ENCODE peak calls at places on chromosomes 12 and 14, in six cellular contexts. D is IMR-90, U is mesenchymal stem cell, H is H1, V is trophoblast cell, I is neuronal stem cell. G is an unnamed sample.

GRCh38 chr12:23504043-23504442 is 445.4 kb downstream of the SOX5 start:
- DNase-seq in H (no peak), D (no peak), U (no peak), V (no peak), I (no peak), G (peak)

GRCh38 chr12:132437252-132438138 is 52.5 kb upstream of the FBRSL1 start:
- DNase-seq in D (no peak), H (no peak), I (no peak), U (no peak), V (no peak), G (peak)

GRCh38 chr12:51023625-51024395 is 2.4 kb downstream of the SLC11A2 start:
- DNase-seq in H (no peak), I (no peak), U (no peak), D (peak), V (no peak), G (no peak)

GRCh38 chr12:96343347-96343954 is 56.8 kb downstream of the CDK17 start:
- DNase-seq in H (no peak), V (no peak), D (peak), U (no peak), I (no peak), G (no peak)

GRCh38 chr12:117980621-117981020 is 11.8 kb upstream of the KSR2 start:
- DNase-seq in H (no peak), I (no peak), D (no peak), V (no peak), U (no peak), G (no peak)

GRCh38 chr12:52805000-52805399 is 8.9 kb downstream of the KRT4 start:
- DNase-seq in D (no peak), U (no peak), I (no peak), V (no peak), H (no peak), G (peak)

GRCh38 chr14:45891417-45892080 is 638.5 kb upstream of the MIS18BP1 start:
- DNase-seq in V (no peak), H (peak), U (no peak), I (peak), D (no peak), G (peak)

GRCh38 chr14:53851394-53852056 is 105.1 kb downstream of the BMP4 start:
- DNase-seq in V (no peak), D (peak), H (no peak), U (peak), I (no peak), G (no peak)

GRCh38 chr14:101733211-101733610 is 28.3 kb upstream of the PPP2R5C start:
- DNase-seq in H (no peak), U (peak), I (no peak), D (peak), V (peak), G (no peak)

GRCh38 chr12:43338848-43339526 is 213.0 kb downstream of the ADAMTS20 start:
- DNase-seq in H (peak), U (peak), I (peak), V (no peak), D (peak), G (no peak)

DNA sequence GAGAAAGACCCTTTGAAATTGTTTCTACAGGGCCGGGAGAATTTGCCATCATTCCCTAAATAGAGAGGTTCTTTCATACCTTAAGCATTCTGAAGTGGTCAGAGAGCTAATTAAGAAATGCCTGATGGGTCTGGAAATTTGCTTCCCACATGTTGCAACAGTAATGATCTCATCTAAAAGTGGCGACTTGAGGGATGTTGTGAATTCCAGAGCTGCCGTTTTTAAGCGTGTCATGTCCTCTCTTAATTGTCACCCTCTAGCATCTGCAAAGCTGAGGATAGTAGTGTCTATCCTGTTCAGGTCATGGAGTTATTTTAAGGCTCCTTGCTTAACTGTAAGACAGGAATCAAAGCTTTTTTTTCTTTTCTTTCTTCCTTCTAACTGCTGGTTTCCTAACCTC is 60.4 kb downstream of the FOS start:
- DNase-seq in H (no peak), V (peak), D (peak), I (no peak), U (peak), G (no peak)
- H3K14ac ChIP-seq in H (no peak), V (no peak), D (no peak), I (no peak), U (no peak), G (no peak)

DNA sequence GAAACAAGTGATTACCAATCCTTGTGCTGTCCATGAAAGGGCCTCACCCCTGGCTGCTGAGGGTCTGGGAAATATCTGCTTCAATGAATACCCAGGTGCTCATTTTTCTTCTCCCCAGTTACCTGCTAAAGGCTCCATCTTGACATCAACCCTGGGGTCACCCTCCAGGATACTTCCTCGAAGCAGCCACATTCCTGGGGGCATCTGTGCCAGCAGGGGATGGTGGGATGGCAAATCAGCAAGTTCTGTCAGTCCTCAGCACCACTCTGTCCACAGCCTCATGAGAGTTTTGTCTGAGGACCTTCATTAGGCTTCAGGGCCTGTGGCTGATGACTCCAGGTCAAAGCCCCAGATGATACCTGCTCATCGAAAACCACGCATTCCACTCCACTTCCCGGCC is 124.8 kb downstream of the ZFP36L1 start:
- DNase-seq in I (no peak), U (no peak), D (no peak), H (no peak), V (no peak), G (no peak)
- H3K27ac ChIP-seq in I (no peak), U (no peak), D (peak), H (no peak), V (peak), G (no peak)

GRCh38 chr12:114691810-114692557 is 8.0 kb upstream of the TBX3 start:
- DNase-seq in V (no peak), H (no peak), I (no peak), U (no peak), D (no peak), G (peak)

GRCh38 chr12:114692558-114693531 is 8.9 kb upstream of the TBX3 start:
- DNase-seq in V (no peak), U (peak), H (no peak), I (no peak), D (no peak), G (peak)

GRCh38 chr12:114690267-114691135 is 6.5 kb upstream of the TBX3 start:
- DNase-seq in D (no peak), I (no peak), U (no peak), H (no peak), V (no peak), G (no peak)

GRCh38 chr12:114689075-114689994 is 5.4 kb upstream of the TBX3 start:
- DNase-seq in V (no peak), H (no peak), D (no peak), U (no peak), I (no peak), G (no peak)

GRCh38 chr12:114691196-114691595 is 7.2 kb upstream of the TBX3 start:
- DNase-seq in H (no peak), U (no peak), I (no peak), D (no peak), V (no peak), G (no peak)
- H2AK5ac ChIP-seq in H (peak), U (no peak), I (no peak), D (peak), V (peak), G (no peak)

DNA sequence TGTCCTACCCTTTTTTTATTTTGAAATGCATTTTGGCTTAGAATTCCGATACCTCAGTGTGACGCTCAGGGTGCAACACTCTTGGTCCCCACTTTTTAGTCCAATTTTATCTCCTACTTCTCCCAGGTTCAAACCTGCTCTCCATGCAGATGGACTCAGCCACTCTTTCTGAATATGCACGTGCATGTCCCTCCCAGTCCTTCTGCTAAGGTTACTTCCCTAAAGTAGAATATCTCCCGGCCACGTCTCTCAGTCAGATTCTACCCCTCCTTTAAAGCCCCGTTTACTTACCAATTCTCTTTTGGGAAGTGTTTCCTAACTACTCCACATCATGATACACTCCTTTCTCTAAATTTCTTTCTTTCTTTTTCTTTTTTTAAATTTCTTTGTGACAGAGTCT is 15.5 kb upstream of the PARP11 start:
- DNase-seq in D (no peak), H (no peak), I (no peak), V (no peak), U (no peak), G (no peak)
- H3K14ac ChIP-seq in D (no peak), H (no peak), I (no peak), V (no peak), U (no peak), G (no peak)

GRCh38 chr12:60264094-60264493 is 668.3 kb downstream of the SLC16A7 start:
- DNase-seq in D (no peak), I (no peak), H (no peak), V (no peak), U (no peak), G (no peak)

GRCh38 chr12:60269611-60270269 is 673.9 kb downstream of the SLC16A7 start:
- DNase-seq in U (no peak), D (no peak), H (no peak), I (no peak), V (no peak), G (no peak)

GRCh38 chr12:60263146-60263545 is 667.3 kb downstream of the SLC16A7 start:
- DNase-seq in I (no peak), U (peak), V (no peak), H (no peak), D (no peak), G (no peak)

GRCh38 chr12:60265741-60266140 is 669.9 kb downstream of the SLC16A7 start:
- DNase-seq in I (no peak), U (no peak), D (no peak), V (no peak), H (no peak), G (no peak)

GRCh38 chr12:60266381-60266852 is 670.6 kb downstream of the SLC16A7 start:
- DNase-seq in I (no peak), U (peak), D (peak), V (no peak), H (no peak), G (no peak)
- H3K27ac ChIP-seq in I (no peak), U (peak), D (no peak), V (no peak), H (no peak), G (no peak)

GRCh38 chr14:93510030-93510429 is 79.3 kb downstream of the UNC79 start:
- DNase-seq in V (no peak), D (no peak), I (no peak), H (no peak), U (no peak), G (no peak)
- H2AK5ac ChIP-seq in V (no peak), D (no peak), I (no peak), H (no peak), U (no peak), G (no peak)

DNA sequence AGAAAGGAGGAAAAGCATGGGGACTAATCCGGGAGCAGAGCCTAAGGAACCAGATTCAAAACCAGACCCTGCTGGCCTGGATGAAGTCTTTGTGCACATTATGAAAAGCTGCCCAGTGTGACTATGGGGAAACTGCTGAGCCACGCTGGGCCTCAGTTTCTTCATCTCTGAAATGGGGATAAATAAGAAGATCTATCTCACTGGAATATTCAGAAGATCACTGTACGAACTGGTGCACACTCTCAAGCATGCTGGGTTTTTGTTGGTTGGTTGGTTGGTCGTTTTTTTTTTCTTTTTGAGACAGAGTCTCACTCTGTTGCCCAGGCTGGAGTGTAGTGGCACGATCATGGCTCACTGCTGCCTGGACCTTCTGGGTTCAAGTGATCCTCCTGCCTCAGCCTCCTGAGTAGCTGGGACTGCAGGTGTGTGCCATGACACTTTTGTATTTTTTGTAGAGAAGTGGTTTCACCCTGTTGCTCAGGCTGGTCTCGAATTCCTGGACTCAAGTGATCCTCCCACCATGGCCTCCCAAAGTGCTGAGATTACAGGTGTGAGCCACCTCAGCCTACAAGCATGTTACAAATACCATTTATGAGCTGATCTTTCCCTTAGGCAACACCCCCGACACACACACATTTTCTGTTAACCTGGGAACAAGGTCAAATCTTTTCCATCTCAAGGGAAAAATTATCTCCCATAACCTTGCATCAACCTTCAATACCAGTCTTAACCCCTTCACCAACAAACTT is 33.4 kb upstream of the CORO1C start:
- DNase-seq in V (peak), D (no peak), H (no peak), U (no peak), I (no peak), G (no peak)
- H3K14ac ChIP-seq in V (no peak), D (no peak), H (no peak), U (no peak), I (no peak), G (no peak)